ENCODE peak calls at places on chromosomes 6 and 20, in five cellular contexts. One of them, this sample, is unnamed.

GRCh38 chr6:160978141-160978926 is 13.2 kb upstream of the MAP3K4 start:
- DNase-seq in A673: no peak
- DNase-seq in endothelial cell of umbilical vein: no peak
- DNase-seq in spleen: no peak
- DNase-seq in heart left ventricle: no peak
- DNase-seq in this sample: no peak

GRCh38 chr6:3139090-3139903 is 18.0 kb downstream of the TUBB2A start:
- DNase-seq in spleen: no peak
- DNase-seq in endothelial cell of umbilical vein: no peak
- DNase-seq in A673: no peak
- DNase-seq in heart left ventricle: peak; percentile 77
- DNase-seq in this sample: peak; percentile 77

GRCh38 chr6:30717129-30717844 is at the start of gene MDC1:
- DNase-seq in heart left ventricle: peak; percentile 100
- DNase-seq in A673: peak; percentile 100
- DNase-seq in endothelial cell of umbilical vein: peak; percentile 100
- DNase-seq in spleen: peak; percentile 100
- DNase-seq in this sample: peak; percentile 99

GRCh38 chr20:57619053-57619831 is 984 bp downstream of the ZBP1 start:
- DNase-seq in endothelial cell of umbilical vein: no peak
- DNase-seq in A673: no peak
- DNase-seq in heart left ventricle: peak; percentile 59
- DNase-seq in spleen: peak; percentile 96
- DNase-seq in this sample: no peak

GRCh38 chr6:140071115-140071514 is 696.7 kb upstream of the CITED2 start:
- DNase-seq in spleen: no peak
- DNase-seq in A673: peak; percentile 49
- DNase-seq in heart left ventricle: no peak
- DNase-seq in endothelial cell of umbilical vein: peak; percentile 77
- DNase-seq in this sample: no peak

GRCh38 chr20:51978081-51978501 is 175.8 kb upstream of the SALL4 start:
- DNase-seq in endothelial cell of umbilical vein: no peak
- DNase-seq in heart left ventricle: no peak
- DNase-seq in A673: no peak
- DNase-seq in spleen: no peak
- DNase-seq in this sample: no peak

GRCh38 chr6:64010010-64010409 is 374.4 kb downstream of the PHF3 start:
- DNase-seq in endothelial cell of umbilical vein: no peak
- DNase-seq in A673: no peak
- DNase-seq in heart left ventricle: no peak
- DNase-seq in spleen: peak; percentile 61
- DNase-seq in this sample: no peak

GRCh38 chr6:33171889-33172203 is 20.4 kb downstream of the COL11A2 start:
- DNase-seq in spleen: no peak
- DNase-seq in heart left ventricle: no peak
- DNase-seq in A673: no peak
- DNase-seq in endothelial cell of umbilical vein: no peak
- DNase-seq in this sample: no peak

GRCh38 chr6:37131104-37131959 is 38.6 kb upstream of the PIM1 start:
- DNase-seq in heart left ventricle: peak; percentile 88
- DNase-seq in A673: no peak
- DNase-seq in endothelial cell of umbilical vein: peak; percentile 52
- DNase-seq in spleen: no peak
- DNase-seq in this sample: no peak

GRCh38 chr6:3517350-3517749 is 60.5 kb upstream of the SLC22A23 start:
- DNase-seq in A673: no peak
- DNase-seq in spleen: no peak
- DNase-seq in heart left ventricle: no peak
- DNase-seq in endothelial cell of umbilical vein: no peak
- DNase-seq in this sample: no peak

GRCh38 chr20:43665466-43666176 is 1.3 kb upstream of the MYBL2 start:
- DNase-seq in A673: no peak
- DNase-seq in spleen: peak; percentile 48
- DNase-seq in endothelial cell of umbilical vein: no peak
- DNase-seq in heart left ventricle: no peak
- DNase-seq in this sample: no peak

GRCh38 chr6:4914412-4915159 is 89.3 kb downstream of the RPP40 start:
- DNase-seq in A673: no peak
- DNase-seq in heart left ventricle: no peak
- DNase-seq in endothelial cell of umbilical vein: no peak
- DNase-seq in spleen: no peak
- DNase-seq in this sample: no peak

GRCh38 chr20:22861990-22862389 is 173.1 kb upstream of the SSTR4 start:
- DNase-seq in endothelial cell of umbilical vein: peak; percentile 74
- DNase-seq in heart left ventricle: peak; percentile 59
- DNase-seq in A673: no peak
- DNase-seq in spleen: no peak
- DNase-seq in this sample: no peak

GRCh38 chr6:105692630-105693212 is 289.8 kb upstream of the PREP start:
- DNase-seq in heart left ventricle: no peak
- DNase-seq in endothelial cell of umbilical vein: no peak
- DNase-seq in spleen: no peak
- DNase-seq in A673: no peak
- DNase-seq in this sample: no peak

GRCh38 chr6:6560909-6561308 is 27.6 kb upstream of the LY86 start:
- DNase-seq in A673: no peak
- DNase-seq in heart left ventricle: no peak
- DNase-seq in spleen: no peak
- DNase-seq in endothelial cell of umbilical vein: no peak
- DNase-seq in this sample: no peak

GRCh38 chr6:35170166-35170565 is 29.0 kb upstream of the TCP11 start:
- DNase-seq in heart left ventricle: no peak
- DNase-seq in endothelial cell of umbilical vein: no peak
- DNase-seq in A673: no peak
- DNase-seq in spleen: no peak
- DNase-seq in this sample: no peak

GRCh38 chr20:23637282-23638221 is at the start of gene CST3:
- DNase-seq in endothelial cell of umbilical vein: peak; percentile 76
- DNase-seq in spleen: peak; percentile 90
- DNase-seq in heart left ventricle: peak; percentile 95
- DNase-seq in A673: peak; percentile 89
- DNase-seq in this sample: peak; percentile 94

GRCh38 chr20:56766528-56766927 is 137.4 kb downstream of the TFAP2C start:
- DNase-seq in endothelial cell of umbilical vein: no peak
- DNase-seq in A673: no peak
- DNase-seq in spleen: no peak
- DNase-seq in heart left ventricle: no peak
- DNase-seq in this sample: no peak

GRCh38 chr20:47284373-47284772 is 72.1 kb downstream of the ZMYND8 start:
- DNase-seq in endothelial cell of umbilical vein: no peak
- DNase-seq in A673: no peak
- DNase-seq in heart left ventricle: no peak
- DNase-seq in spleen: no peak
- DNase-seq in this sample: no peak
- H3K36me3 ChIP-seq in endothelial cell of umbilical vein: peaks cover 50% of the 10 kb centered on the region
- H3K36me3 ChIP-seq in A673: peaks cover 33% of the 10 kb centered on the region
- H3K36me3 ChIP-seq in heart left ventricle: peaks cover 95% of the 10 kb centered on the region
- H3K36me3 ChIP-seq in spleen: peaks cover 87% of the 10 kb centered on the region
- H3K36me3 ChIP-seq in this sample: peaks cover 9% of the 10 kb centered on the region

GRCh38 chr6:157683707-157684106 is 139.3 kb upstream of the SNX9 start:
- DNase-seq in heart left ventricle: no peak
- DNase-seq in A673: no peak
- DNase-seq in endothelial cell of umbilical vein: no peak
- DNase-seq in spleen: no peak
- DNase-seq in this sample: no peak

GRCh38 chr6:157682856-157683481 is 140.1 kb upstream of the SNX9 start:
- DNase-seq in spleen: no peak
- DNase-seq in A673: no peak
- DNase-seq in heart left ventricle: no peak
- DNase-seq in endothelial cell of umbilical vein: peak; percentile 40
- DNase-seq in this sample: no peak

GRCh38 chr6:157681041-157681650 is 141.9 kb upstream of the SNX9 start:
- DNase-seq in spleen: no peak
- DNase-seq in heart left ventricle: no peak
- DNase-seq in endothelial cell of umbilical vein: no peak
- DNase-seq in A673: no peak
- DNase-seq in this sample: no peak

GRCh38 chr6:157677235-157677634 is 145.8 kb upstream of the SNX9 start:
- DNase-seq in spleen: no peak
- DNase-seq in endothelial cell of umbilical vein: no peak
- DNase-seq in A673: no peak
- DNase-seq in heart left ventricle: no peak
- DNase-seq in this sample: no peak

DNA sequence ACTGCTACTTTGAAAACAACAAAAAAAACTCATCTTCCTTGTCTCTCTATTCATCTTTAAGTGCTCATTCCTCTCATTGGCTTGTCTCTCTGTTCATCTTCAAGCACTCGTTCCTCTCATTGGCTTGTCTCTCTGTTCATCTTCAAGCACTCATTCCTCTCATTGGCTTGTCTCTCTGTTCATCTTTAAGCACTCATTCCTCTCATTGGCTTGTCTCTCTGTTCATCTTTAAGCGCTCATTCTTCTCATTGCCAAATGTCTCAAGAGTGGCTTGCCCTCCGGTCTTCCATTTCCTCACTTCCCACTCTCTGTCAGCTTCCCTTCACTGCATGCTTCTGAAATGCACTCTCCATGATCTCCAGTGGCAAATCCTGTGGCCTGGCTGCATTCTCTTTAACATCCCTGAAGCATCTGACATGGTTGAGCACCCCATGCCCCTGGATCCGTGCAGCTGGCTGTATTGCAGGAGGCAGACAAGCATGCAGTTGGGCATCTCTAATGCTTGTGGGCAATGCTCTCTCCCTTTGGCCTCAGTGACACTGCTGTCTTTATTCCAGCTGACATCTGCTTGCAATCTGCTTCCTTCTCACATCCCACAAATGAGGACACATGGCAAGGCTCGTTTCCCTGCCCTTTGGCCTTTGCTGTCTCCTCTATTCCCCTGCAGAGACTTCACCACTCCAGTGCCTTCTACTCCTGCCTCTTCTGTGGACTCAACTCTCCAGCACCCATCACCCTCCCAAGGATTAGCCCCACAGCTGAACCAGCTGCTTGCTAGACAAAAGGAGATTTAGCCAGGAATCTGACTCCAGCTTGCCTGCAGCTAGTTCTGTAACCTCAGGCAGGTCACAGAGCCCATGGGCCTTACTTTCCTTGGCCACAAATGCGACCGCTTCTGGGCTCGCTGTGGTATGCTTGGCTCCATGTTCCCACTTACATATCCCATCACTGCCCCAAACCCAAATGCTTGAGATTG is 143.2 kb upstream of the SNX9 start:
- DNase-seq in endothelial cell of umbilical vein: no peak
- DNase-seq in spleen: no peak
- DNase-seq in A673: no peak
- DNase-seq in heart left ventricle: no peak
- DNase-seq in this sample: no peak
- H3K4me1 ChIP-seq in endothelial cell of umbilical vein: no peaks in the 10 kb centered on the region
- H3K4me1 ChIP-seq in spleen: no peaks in the 10 kb centered on the region
- H3K4me1 ChIP-seq in A673: no peaks in the 10 kb centered on the region
- H3K4me1 ChIP-seq in heart left ventricle: no peaks in the 10 kb centered on the region
- H3K4me1 ChIP-seq in this sample: peaks cover 5% of the 10 kb centered on the region

DNA sequence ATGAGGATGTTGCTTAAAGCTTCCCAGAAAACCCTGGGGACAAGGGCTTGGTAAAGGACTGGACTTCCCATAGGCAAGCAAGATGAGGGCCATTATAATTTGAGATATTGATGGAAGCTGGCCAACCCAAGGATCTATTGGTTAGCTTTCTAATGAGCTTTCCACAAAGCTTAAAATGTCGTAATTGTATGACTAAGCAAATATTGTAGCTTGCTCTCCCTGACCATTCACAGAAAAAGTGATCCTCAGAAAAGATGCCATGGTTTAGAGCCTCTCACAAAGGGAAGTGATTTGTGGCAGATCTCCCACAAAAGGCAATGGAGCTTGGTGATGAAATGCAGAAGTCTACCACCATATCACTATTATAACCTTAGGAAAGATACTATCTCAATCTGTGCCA is 13.6 kb downstream of the IL17F start:
- DNase-seq in spleen: no peak
- DNase-seq in A673: no peak
- DNase-seq in heart left ventricle: no peak
- DNase-seq in endothelial cell of umbilical vein: no peak
- DNase-seq in this sample: no peak
- H3K36me3 ChIP-seq in spleen: no peaks in the 10 kb centered on the region
- H3K36me3 ChIP-seq in A673: no peaks in the 10 kb centered on the region
- H3K36me3 ChIP-seq in heart left ventricle: no peaks in the 10 kb centered on the region
- H3K36me3 ChIP-seq in endothelial cell of umbilical vein: no peaks in the 10 kb centered on the region
- H3K36me3 ChIP-seq in this sample: no peaks in the 10 kb centered on the region

GRCh38 chr6:134039116-134039515 is 13.3 kb downstream of the SLC2A12 start:
- DNase-seq in endothelial cell of umbilical vein: no peak
- DNase-seq in A673: no peak
- DNase-seq in heart left ventricle: no peak
- DNase-seq in spleen: no peak
- DNase-seq in this sample: no peak
- H3K4me1 ChIP-seq in endothelial cell of umbilical vein: no peaks in the 10 kb centered on the region
- H3K4me1 ChIP-seq in A673: no peaks in the 10 kb centered on the region
- H3K4me1 ChIP-seq in heart left ventricle: peaks cover 20% of the 10 kb centered on the region
- H3K4me1 ChIP-seq in spleen: no peaks in the 10 kb centered on the region
- H3K4me1 ChIP-seq in this sample: no peaks in the 10 kb centered on the region

DNA sequence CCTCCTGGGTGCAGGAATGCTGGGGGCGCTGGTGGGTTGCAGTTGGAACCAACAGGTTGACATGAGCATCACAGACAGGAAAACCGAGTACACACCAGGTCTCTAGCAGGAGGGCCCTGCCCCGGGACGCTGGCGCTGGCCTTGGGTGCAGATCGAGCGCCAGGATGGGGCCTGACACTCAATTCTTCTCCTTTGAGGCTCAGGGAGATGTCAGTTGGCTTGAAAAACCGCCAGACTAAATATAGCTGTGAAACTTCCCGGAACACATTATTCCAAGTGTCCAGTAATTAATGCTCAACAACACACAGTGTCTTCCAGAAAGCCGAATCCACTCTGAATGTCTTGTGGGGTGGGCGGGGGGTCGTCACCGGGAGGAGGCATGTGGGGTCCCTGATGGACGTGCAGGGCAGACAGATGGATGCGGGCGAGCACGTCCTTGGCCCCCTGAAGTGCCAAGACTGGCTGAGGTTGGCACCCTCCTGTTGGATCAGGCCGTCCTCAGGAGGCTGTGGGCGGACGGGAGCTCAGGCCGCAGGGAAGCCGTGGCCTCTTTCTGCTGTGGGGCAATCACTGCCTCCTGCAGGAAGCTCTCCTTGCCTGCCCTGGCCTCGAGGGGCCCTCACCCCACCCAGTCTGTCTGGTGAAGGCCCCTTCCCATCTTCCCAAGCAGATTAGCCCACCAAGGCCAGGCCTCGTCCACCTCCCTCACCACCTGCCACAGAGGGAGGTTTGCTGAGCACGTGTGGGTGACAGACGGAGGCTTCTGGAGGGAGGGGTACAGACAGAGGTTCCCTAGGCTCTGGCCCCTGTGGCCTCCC is 19.4 kb upstream of the GATA5 start:
- DNase-seq in spleen: no peak
- DNase-seq in A673: no peak
- DNase-seq in heart left ventricle: no peak
- DNase-seq in endothelial cell of umbilical vein: no peak
- DNase-seq in this sample: no peak
- H3K36me3 ChIP-seq in spleen: no peaks in the 10 kb centered on the region
- H3K36me3 ChIP-seq in A673: no peaks in the 10 kb centered on the region
- H3K36me3 ChIP-seq in heart left ventricle: no peaks in the 10 kb centered on the region
- H3K36me3 ChIP-seq in endothelial cell of umbilical vein: no peaks in the 10 kb centered on the region
- H3K36me3 ChIP-seq in this sample: no peaks in the 10 kb centered on the region